ENCODE peak calls at places on chromosome 12, in seven cellular contexts. One of them, this sample, is unnamed.

GRCh38 chr12:131946757-131947156 is 3.0 kb upstream of the EP400 start:
- DNase-seq in vagina: no peak
- DNase-seq in activated CD4-positive, alpha-beta T cell treated with anti-CD3 and anti-CD28 coated beads, Interleukin-2, amount 50 U/mL, for 1 hour: no peak
- DNase-seq in tibial nerve: no peak
- DNase-seq in SHP77: no peak
- DNase-seq in NAMALWA: no peak
- DNase-seq in HS-5: no peak
- DNase-seq in this sample: no peak

GRCh38 chr12:130330685-130331084 is 7.0 kb upstream of the PIWIL1 start:
- DNase-seq in vagina: no peak
- DNase-seq in activated CD4-positive, alpha-beta T cell treated with anti-CD3 and anti-CD28 coated beads, Interleukin-2, amount 50 U/mL, for 1 hour: no peak
- DNase-seq in tibial nerve: no peak
- DNase-seq in SHP77: no peak
- DNase-seq in NAMALWA: no peak
- DNase-seq in HS-5: no peak
- DNase-seq in this sample: no peak

GRCh38 chr12:47892819-47893218 is 12.0 kb downstream of the VDR start:
- DNase-seq in vagina: no peak
- DNase-seq in activated CD4-positive, alpha-beta T cell treated with anti-CD3 and anti-CD28 coated beads, Interleukin-2, amount 50 U/mL, for 1 hour: no peak
- DNase-seq in tibial nerve: no peak
- DNase-seq in SHP77: no peak
- DNase-seq in NAMALWA: no peak
- DNase-seq in HS-5: no peak
- DNase-seq in this sample: no peak

GRCh38 chr12:104748356-104748755 is 209.7 kb downstream of the SLC41A2 start:
- DNase-seq in vagina: no peak
- DNase-seq in activated CD4-positive, alpha-beta T cell treated with anti-CD3 and anti-CD28 coated beads, Interleukin-2, amount 50 U/mL, for 1 hour: no peak
- DNase-seq in tibial nerve: no peak
- DNase-seq in SHP77: no peak
- DNase-seq in NAMALWA: no peak
- DNase-seq in HS-5: no peak
- DNase-seq in this sample: no peak

GRCh38 chr12:124823272-124823970 is 40.2 kb downstream of the SCARB1 start:
- DNase-seq in vagina: no peak
- DNase-seq in activated CD4-positive, alpha-beta T cell treated with anti-CD3 and anti-CD28 coated beads, Interleukin-2, amount 50 U/mL, for 1 hour: no peak
- DNase-seq in tibial nerve: no peak
- DNase-seq in SHP77: no peak
- DNase-seq in NAMALWA: no peak
- DNase-seq in HS-5: no peak
- DNase-seq in this sample: no peak

GRCh38 chr12:94621662-94622359 is 28.5 kb downstream of the TMCC3 start:
- DNase-seq in vagina: no peak
- DNase-seq in activated CD4-positive, alpha-beta T cell treated with anti-CD3 and anti-CD28 coated beads, Interleukin-2, amount 50 U/mL, for 1 hour: no peak
- DNase-seq in tibial nerve: no peak
- DNase-seq in SHP77: no peak
- DNase-seq in NAMALWA: no peak
- DNase-seq in HS-5: peak; percentile 61
- DNase-seq in this sample: peak; percentile 41

GRCh38 chr12:104219908-104220404 is 4.4 kb downstream of the TXNRD1 start:
- DNase-seq in vagina: peak; percentile 25
- DNase-seq in activated CD4-positive, alpha-beta T cell treated with anti-CD3 and anti-CD28 coated beads, Interleukin-2, amount 50 U/mL, for 1 hour: peak; percentile 42
- DNase-seq in tibial nerve: no peak
- DNase-seq in SHP77: peak; percentile 76
- DNase-seq in NAMALWA: no peak
- DNase-seq in HS-5: peak; percentile 83
- DNase-seq in this sample: peak; percentile 59

GRCh38 chr12:65305346-65305950 is 27.0 kb downstream of the MSRB3 start:
- DNase-seq in vagina: no peak
- DNase-seq in activated CD4-positive, alpha-beta T cell treated with anti-CD3 and anti-CD28 coated beads, Interleukin-2, amount 50 U/mL, for 1 hour: no peak
- DNase-seq in tibial nerve: no peak
- DNase-seq in SHP77: no peak
- DNase-seq in NAMALWA: no peak
- DNase-seq in HS-5: no peak
- DNase-seq in this sample: no peak

GRCh38 chr12:74689071-74689655 is 151.5 kb downstream of the ATXN7L3B start:
- DNase-seq in vagina: no peak
- DNase-seq in activated CD4-positive, alpha-beta T cell treated with anti-CD3 and anti-CD28 coated beads, Interleukin-2, amount 50 U/mL, for 1 hour: no peak
- DNase-seq in tibial nerve: no peak
- DNase-seq in SHP77: peak; percentile 5
- DNase-seq in NAMALWA: peak; percentile 58
- DNase-seq in HS-5: peak; percentile 36
- DNase-seq in this sample: no peak

GRCh38 chr12:68971404-68971803 is 38.4 kb upstream of the CPM start:
- DNase-seq in vagina: no peak
- DNase-seq in activated CD4-positive, alpha-beta T cell treated with anti-CD3 and anti-CD28 coated beads, Interleukin-2, amount 50 U/mL, for 1 hour: no peak
- DNase-seq in tibial nerve: no peak
- DNase-seq in SHP77: no peak
- DNase-seq in NAMALWA: no peak
- DNase-seq in HS-5: peak; percentile 49
- DNase-seq in this sample: no peak

GRCh38 chr12:2775431-2775830 is 19.3 kb upstream of the FKBP4 start:
- DNase-seq in vagina: no peak
- DNase-seq in activated CD4-positive, alpha-beta T cell treated with anti-CD3 and anti-CD28 coated beads, Interleukin-2, amount 50 U/mL, for 1 hour: no peak
- DNase-seq in tibial nerve: no peak
- DNase-seq in SHP77: no peak
- DNase-seq in NAMALWA: no peak
- DNase-seq in HS-5: no peak
- DNase-seq in this sample: no peak

GRCh38 chr12:6362383-6362782 is 13.0 kb downstream of the SCNN1A start:
- DNase-seq in vagina: no peak
- DNase-seq in activated CD4-positive, alpha-beta T cell treated with anti-CD3 and anti-CD28 coated beads, Interleukin-2, amount 50 U/mL, for 1 hour: no peak
- DNase-seq in tibial nerve: no peak
- DNase-seq in SHP77: no peak
- DNase-seq in NAMALWA: no peak
- DNase-seq in HS-5: no peak
- DNase-seq in this sample: no peak

GRCh38 chr12:67116134-67116533 is 153.0 kb upstream of the CAND1 start:
- DNase-seq in vagina: no peak
- DNase-seq in activated CD4-positive, alpha-beta T cell treated with anti-CD3 and anti-CD28 coated beads, Interleukin-2, amount 50 U/mL, for 1 hour: no peak
- DNase-seq in tibial nerve: no peak
- DNase-seq in SHP77: no peak
- DNase-seq in NAMALWA: no peak
- DNase-seq in HS-5: no peak
- DNase-seq in this sample: no peak

GRCh38 chr12:27595231-27595642 is 71.2 kb downstream of the PPFIBP1 start:
- DNase-seq in vagina: no peak
- DNase-seq in activated CD4-positive, alpha-beta T cell treated with anti-CD3 and anti-CD28 coated beads, Interleukin-2, amount 50 U/mL, for 1 hour: no peak
- DNase-seq in tibial nerve: no peak
- DNase-seq in SHP77: no peak
- DNase-seq in NAMALWA: no peak
- DNase-seq in HS-5: no peak
- DNase-seq in this sample: no peak

GRCh38 chr12:25388216-25388615 is 137.5 kb upstream of the KRAS start:
- DNase-seq in vagina: no peak
- DNase-seq in activated CD4-positive, alpha-beta T cell treated with anti-CD3 and anti-CD28 coated beads, Interleukin-2, amount 50 U/mL, for 1 hour: no peak
- DNase-seq in tibial nerve: no peak
- DNase-seq in SHP77: no peak
- DNase-seq in NAMALWA: peak; percentile 51
- DNase-seq in HS-5: no peak
- DNase-seq in this sample: peak; percentile 64

GRCh38 chr12:96314723-96315122 is 85.5 kb downstream of the CDK17 start:
- DNase-seq in vagina: no peak
- DNase-seq in activated CD4-positive, alpha-beta T cell treated with anti-CD3 and anti-CD28 coated beads, Interleukin-2, amount 50 U/mL, for 1 hour: no peak
- DNase-seq in tibial nerve: no peak
- DNase-seq in SHP77: no peak
- DNase-seq in NAMALWA: no peak
- DNase-seq in HS-5: no peak
- DNase-seq in this sample: no peak

GRCh38 chr12:125099407-125099779 is 34.2 kb downstream of the AACS start:
- DNase-seq in vagina: no peak
- DNase-seq in activated CD4-positive, alpha-beta T cell treated with anti-CD3 and anti-CD28 coated beads, Interleukin-2, amount 50 U/mL, for 1 hour: no peak
- DNase-seq in tibial nerve: no peak
- DNase-seq in SHP77: no peak
- DNase-seq in NAMALWA: no peak
- DNase-seq in HS-5: no peak
- DNase-seq in this sample: no peak

GRCh38 chr12:43676183-43676813 is 82.3 kb downstream of the PUS7L start:
- DNase-seq in vagina: no peak
- DNase-seq in activated CD4-positive, alpha-beta T cell treated with anti-CD3 and anti-CD28 coated beads, Interleukin-2, amount 50 U/mL, for 1 hour: no peak
- DNase-seq in tibial nerve: no peak
- DNase-seq in SHP77: no peak
- DNase-seq in NAMALWA: peak; percentile 68
- DNase-seq in HS-5: no peak
- DNase-seq in this sample: no peak

GRCh38 chr12:13187399-13187798 is 9.1 kb upstream of the EMP1 start:
- DNase-seq in vagina: no peak
- DNase-seq in activated CD4-positive, alpha-beta T cell treated with anti-CD3 and anti-CD28 coated beads, Interleukin-2, amount 50 U/mL, for 1 hour: no peak
- DNase-seq in tibial nerve: no peak
- DNase-seq in SHP77: no peak
- DNase-seq in NAMALWA: no peak
- DNase-seq in HS-5: peak; percentile 83
- DNase-seq in this sample: no peak

GRCh38 chr12:9710584-9711375 is 22.1 kb downstream of the CLECL1 start:
- DNase-seq in vagina: no peak
- DNase-seq in activated CD4-positive, alpha-beta T cell treated with anti-CD3 and anti-CD28 coated beads, Interleukin-2, amount 50 U/mL, for 1 hour: no peak
- DNase-seq in tibial nerve: no peak
- DNase-seq in SHP77: no peak
- DNase-seq in NAMALWA: peak; percentile 40
- DNase-seq in HS-5: no peak
- DNase-seq in this sample: no peak

GRCh38 chr12:53098354-53098981 is 1.0 kb downstream of the IGFBP6 start:
- DNase-seq in vagina: no peak
- DNase-seq in activated CD4-positive, alpha-beta T cell treated with anti-CD3 and anti-CD28 coated beads, Interleukin-2, amount 50 U/mL, for 1 hour: no peak
- DNase-seq in tibial nerve: no peak
- DNase-seq in SHP77: no peak
- DNase-seq in NAMALWA: no peak
- DNase-seq in HS-5: peak; percentile 79
- DNase-seq in this sample: no peak

GRCh38 chr12:124751654-124752355 is 111.9 kb downstream of the SCARB1 start:
- DNase-seq in vagina: no peak
- DNase-seq in activated CD4-positive, alpha-beta T cell treated with anti-CD3 and anti-CD28 coated beads, Interleukin-2, amount 50 U/mL, for 1 hour: no peak
- DNase-seq in tibial nerve: no peak
- DNase-seq in SHP77: no peak
- DNase-seq in NAMALWA: no peak
- DNase-seq in HS-5: no peak
- DNase-seq in this sample: no peak

GRCh38 chr12:68814490-68815231 is 6.7 kb downstream of the MDM2 start:
- DNase-seq in vagina: no peak
- DNase-seq in activated CD4-positive, alpha-beta T cell treated with anti-CD3 and anti-CD28 coated beads, Interleukin-2, amount 50 U/mL, for 1 hour: no peak
- DNase-seq in tibial nerve: no peak
- DNase-seq in SHP77: no peak
- DNase-seq in NAMALWA: no peak
- DNase-seq in HS-5: no peak
- DNase-seq in this sample: no peak

This sample was measured in activated T-helper 1 cell treated with anti-CD3 and anti-CD28 coated beads, Interleukin-12 subunit alpha, Interleukin-12 subunit beta, Interleukin-2, Interleukin-4 antibody, amounts not matched to agents 30 ng/mL and 10 ng/mL and 1 ng/mL, durations not matched to agents 14 hours and 24 hours and 36 hours.